ENCODE peak calls at places on chromosomes 11 and 22, in four cellular contexts. Z is fibroblast of lung, I is sigmoid colon, X is body of pancreas. M is an unnamed sample.

GRCh38 chr11:45005106-45005505 is 54.4 kb upstream of the TP53I11 start:
- DNase-seq in I (no peak), X (no peak), Z (no peak), M (no peak)

GRCh38 chr11:7540830-7541555 is 27.2 kb downstream of the PPFIBP2 start:
- DNase-seq in I (no peak), Z (no peak), X (no peak), M (no peak)

GRCh38 chr11:45872513-45873356 is 12.7 kb upstream of the MAPK8IP1 start:
- DNase-seq in X (peak), Z (peak), I (no peak), M (peak)

GRCh38 chr11:117072517-117073218 is 25.6 kb downstream of the SIK3 start:
- DNase-seq in Z (peak), I (no peak), X (no peak), M (no peak)

GRCh38 chr11:73271936-73272679 is at the start of gene P2RY6:
- DNase-seq in Z (peak), X (no peak), I (peak), M (peak)

GRCh38 chr22:24247564-24248344 is 2.9 kb upstream of the GGT5 start:
- DNase-seq in Z (peak), X (peak), I (peak), M (peak)

GRCh38 chr11:131999084-131999483 is 628.7 kb downstream of the NTM start:
- DNase-seq in I (no peak), Z (peak), X (no peak), M (no peak)

GRCh38 chr11:2518112-2518982 is 73.5 kb downstream of the KCNQ1 start:
- DNase-seq in X (peak), I (peak), Z (no peak), M (peak)

GRCh38 chr11:112785717-112786116 is 175.5 kb upstream of the NCAM1 start:
- DNase-seq in Z (peak), I (no peak), X (no peak), M (no peak)

GRCh38 chr11:30710216-30710615 is 124.1 kb upstream of the MPPED2 start:
- DNase-seq in X (no peak), Z (no peak), I (no peak), M (no peak)

GRCh38 chr11:129595043-129595962 is 219.7 kb downstream of the BARX2 start:
- DNase-seq in I (no peak), Z (no peak), X (no peak), M (no peak)

GRCh38 chr11:65560555-65561418 is 2.6 kb upstream of the LTBP3 start:
- DNase-seq in Z (peak), I (peak), X (no peak), M (no peak)

GRCh38 chr22:19052941-19053551 is 69.2 kb downstream of the DGCR2 start:
- DNase-seq in X (no peak), Z (no peak), I (peak), M (peak)

GRCh38 chr11:13923716-13924650 is 38.5 kb upstream of the SPON1 start:
- DNase-seq in X (no peak), Z (no peak), I (no peak), M (no peak)
- H3K27ac ChIP-seq in X (no peak), Z (no peak), I (no peak), M (peak)

DNA sequence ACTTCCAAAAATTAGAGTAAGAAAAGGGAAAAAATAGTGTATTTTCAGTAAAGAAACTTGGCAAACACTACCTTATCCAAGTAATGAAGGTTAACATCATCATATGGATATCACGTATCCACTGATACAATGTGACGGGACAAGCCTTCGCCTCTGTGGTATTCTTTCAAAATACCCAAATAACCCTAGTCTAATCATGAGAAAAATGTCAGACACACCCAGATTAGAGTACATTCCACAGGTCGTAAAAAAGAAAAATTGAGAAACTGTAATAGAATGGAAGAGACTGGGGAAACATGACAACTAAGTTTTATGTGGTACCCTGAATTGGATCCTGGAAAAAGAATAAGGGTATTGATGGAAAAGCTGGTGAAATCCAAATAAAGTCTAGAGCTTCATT is 48.9 kb downstream of the NARS2 start:
- DNase-seq in X (no peak), I (no peak), Z (no peak), M (no peak)
- H3K27ac ChIP-seq in X (no peak), I (no peak), Z (no peak), M (no peak)

GRCh38 chr22:36321797-36322601 is 65.8 kb downstream of the MYH9 start:
- DNase-seq in X (no peak), I (no peak), Z (no peak), M (no peak)

GRCh38 chr22:36322602-36322915 is 65.2 kb downstream of the MYH9 start:
- DNase-seq in I (no peak), X (no peak), Z (no peak), M (no peak)

GRCh38 chr22:36319595-36320497 is 66.9 kb downstream of the APOL1 start:
- DNase-seq in Z (no peak), X (no peak), I (no peak), M (no peak)

GRCh38 chr22:36318442-36318841 is 65.5 kb downstream of the APOL1 start:
- DNase-seq in I (no peak), X (no peak), Z (no peak), M (no peak)

DNA sequence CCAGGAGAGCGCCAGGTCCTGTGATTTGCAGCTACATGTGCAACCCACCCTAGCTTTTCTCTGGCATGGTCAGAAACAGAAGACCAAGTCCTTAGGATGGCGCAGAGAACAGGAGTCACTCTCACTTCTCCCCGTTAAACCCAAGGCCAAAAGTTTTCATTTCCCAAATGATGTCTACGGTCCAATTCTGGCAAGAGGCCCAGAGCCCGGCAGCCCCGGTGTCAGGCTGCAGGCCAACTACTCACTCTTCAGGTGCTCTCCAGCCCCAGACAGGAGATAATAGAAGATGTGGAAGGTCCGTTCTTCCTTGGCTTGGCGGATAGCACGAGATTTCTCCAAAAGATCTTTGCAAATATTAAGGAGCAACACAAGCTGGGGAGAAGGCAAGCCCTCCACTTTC is 67.2 kb downstream of the MYH9 start:
- DNase-seq in I (no peak), Z (no peak), X (no peak), M (no peak)
- H3K27ac ChIP-seq in I (peak), Z (peak), X (no peak), M (peak)

DNA sequence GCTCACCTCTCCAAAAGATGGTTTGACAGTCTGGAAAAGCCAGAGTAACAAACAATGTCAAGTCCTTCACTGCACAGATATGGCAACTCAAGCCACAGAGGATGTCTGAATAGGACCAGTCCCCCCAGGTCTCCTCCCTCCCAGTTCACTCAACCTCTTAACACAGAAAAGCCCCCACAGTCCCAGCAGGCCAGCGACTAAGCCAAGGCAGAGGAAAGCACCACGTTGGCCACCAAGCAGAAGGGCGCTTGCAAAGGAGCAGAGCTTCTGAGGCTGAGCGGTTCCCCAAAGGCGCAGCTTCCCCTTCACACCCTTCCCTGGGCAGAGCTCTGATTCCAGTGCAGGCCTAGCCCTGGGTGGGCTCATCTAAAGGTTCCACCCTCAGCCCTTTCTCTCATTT is 62.7 kb downstream of the PAK1 start:
- DNase-seq in X (no peak), Z (peak), I (peak), M (peak)
- H3K27ac ChIP-seq in X (peak), Z (peak), I (peak), M (peak)

GRCh38 chr11:70758206-70758605 is 359.9 kb downstream of the CTTN start:
- DNase-seq in Z (no peak), X (no peak), I (peak), M (peak)

GRCh38 chr11:70757241-70757640 is 358.9 kb downstream of the CTTN start:
- DNase-seq in X (no peak), I (peak), Z (no peak), M (no peak)

GRCh38 chr11:70756341-70756740 is 358.0 kb downstream of the CTTN start:
- DNase-seq in Z (no peak), I (no peak), X (no peak), M (no peak)

GRCh38 chr11:70756756-70757155 is 358.4 kb downstream of the CTTN start:
- DNase-seq in I (no peak), X (no peak), Z (no peak), M (no peak)

DNA sequence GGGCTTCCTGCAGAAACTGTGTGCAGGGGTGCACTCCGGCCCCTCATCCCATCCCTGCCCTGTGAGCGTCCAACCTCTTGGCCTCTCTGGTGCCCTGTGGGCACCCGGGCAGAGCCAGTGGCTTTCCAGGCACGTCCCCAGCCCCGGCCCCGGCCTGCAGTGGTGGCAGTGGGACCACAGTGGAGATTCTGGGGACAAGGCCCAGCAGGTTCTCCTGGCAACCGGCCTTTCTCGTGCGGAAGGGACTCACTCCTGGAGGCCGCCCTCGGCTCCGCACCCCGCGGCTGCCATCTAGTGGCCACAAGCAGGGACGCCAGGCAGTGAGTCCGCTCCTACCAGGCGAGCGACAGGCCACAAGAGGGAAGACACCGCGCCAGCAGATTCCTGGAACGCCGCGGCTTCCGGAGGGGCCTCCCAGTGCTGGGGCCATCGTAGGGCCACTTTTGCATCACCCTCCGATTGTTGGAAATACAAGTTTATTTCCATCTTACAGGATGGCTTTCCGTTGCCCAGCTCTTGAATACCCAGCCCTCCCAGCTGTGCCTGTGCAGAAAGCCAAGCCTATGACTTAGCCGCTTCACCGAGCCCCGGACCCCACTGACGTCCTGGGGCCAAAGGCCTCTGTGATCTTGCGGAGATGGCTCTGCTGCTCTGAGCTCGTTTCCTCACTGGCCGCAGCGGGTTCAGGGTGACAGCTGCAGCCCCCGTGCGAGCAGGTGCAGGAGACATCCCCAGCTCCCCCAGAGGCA is 357.3 kb downstream of the CTTN start:
- DNase-seq in I (peak), X (peak), Z (peak), M (peak)
- H3K27ac ChIP-seq in I (no peak), X (no peak), Z (no peak), M (no peak)

DNA sequence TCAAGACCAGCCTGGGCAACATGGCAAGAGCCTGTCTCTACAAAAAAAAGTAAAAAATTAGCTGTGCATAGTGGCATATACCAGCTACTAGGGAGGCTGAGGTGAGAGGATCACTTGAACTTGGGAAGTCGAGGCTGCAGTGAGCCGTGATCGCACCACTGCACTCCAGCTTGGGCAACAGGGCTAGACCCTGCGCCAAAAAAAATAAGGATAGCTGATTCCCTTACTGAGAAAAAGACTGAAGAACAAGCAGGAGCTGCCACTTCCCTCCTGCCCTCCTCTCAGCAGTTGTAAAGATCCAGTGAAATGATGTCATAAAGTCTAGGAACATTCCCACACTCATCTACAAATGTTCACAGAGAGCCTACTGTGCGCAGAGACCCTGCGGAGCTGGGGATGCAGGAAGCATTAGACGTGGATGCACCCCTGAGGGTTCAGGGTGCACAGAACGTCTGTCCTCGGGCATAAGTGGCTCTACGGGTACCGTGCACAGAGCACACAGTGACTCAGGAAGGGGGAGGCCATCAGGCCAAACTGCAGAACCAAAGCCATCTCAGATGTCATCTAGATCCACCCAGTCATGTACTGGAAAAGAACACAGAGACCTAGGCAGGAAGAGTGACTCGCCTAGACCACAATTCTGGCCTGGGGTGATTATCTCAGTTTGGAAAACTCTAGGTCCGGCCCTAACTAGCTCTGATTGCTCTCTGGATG is 11.7 kb downstream of the SEC14L2 start:
- DNase-seq in I (no peak), Z (peak), X (no peak), M (no peak)
- H3K27ac ChIP-seq in I (no peak), Z (peak), X (no peak), M (no peak)

GRCh38 chr22:20079745-20080444 is at the start of gene DGCR8:
- DNase-seq in Z (peak), I (peak), X (peak), M (peak)

GRCh38 chr22:20083157-20083890 is 3.3 kb downstream of the DGCR8 start:
- DNase-seq in I (no peak), X (no peak), Z (no peak), M (no peak)

GRCh38 chr22:20083891-20084546 is 4.0 kb downstream of the DGCR8 start:
- DNase-seq in Z (no peak), X (no peak), I (no peak), M (no peak)

GRCh38 chr22:20080776-20081654 is 974 bp downstream of the DGCR8 start:
- DNase-seq in X (peak), Z (peak), I (no peak), M (no peak)

GRCh38 chr22:20080445-20080775 is 369 bp downstream of the DGCR8 start:
- DNase-seq in Z (peak), I (peak), X (peak), M (peak)
- H3K27ac ChIP-seq in Z (peak), I (peak), X (peak), M (peak)

DNA sequence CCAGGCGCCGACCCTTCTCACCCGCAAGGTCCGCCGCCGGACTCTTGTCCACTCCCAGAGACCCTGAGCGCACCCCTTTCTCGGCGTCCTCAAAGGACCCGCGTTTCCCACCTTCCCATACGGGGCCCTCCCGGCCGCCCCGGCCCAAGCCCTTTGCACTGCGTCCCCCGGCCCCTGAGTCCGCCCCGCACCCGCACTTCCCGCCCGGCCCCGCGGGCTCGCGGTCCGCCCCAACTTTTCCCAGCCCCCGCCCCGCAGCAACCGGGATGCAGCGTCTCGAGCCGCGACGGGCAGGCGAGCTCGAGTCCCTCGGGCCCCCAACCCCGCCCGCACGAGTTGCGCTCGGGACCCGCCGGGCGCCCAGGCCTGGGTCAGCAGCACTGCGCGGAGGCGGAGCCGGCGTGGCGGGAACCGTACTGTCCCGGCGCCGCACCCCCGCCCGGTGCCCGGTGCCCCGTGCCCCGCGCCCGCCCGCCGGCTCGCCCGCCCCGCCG is 391 bp downstream of the SMCO4 start:
- DNase-seq in X (no peak), Z (no peak), I (peak), M (no peak)
- H3K27ac ChIP-seq in X (peak), Z (no peak), I (peak), M (peak)